ENCODE peak calls at places on chromosomes 11 and 22, in eight cellular contexts. J is fibroblast of the aortic adventitia, W is OCI-LY7, U is astrocyte of the cerebellum, B is BE2C, Z is fibroblast of lung, S is heart left ventricle, D is epithelial cell of esophagus. Y is an unnamed sample.

GRCh38 chr22:37267128-37267587 is 15.2 kb upstream of the CYTH4 start:
- DNase-seq in J (peak), W (peak), U (no peak), B (peak), Z (no peak), S (peak), D (no peak), Y (peak)

GRCh38 chr11:8253566-8253965 is 10.1 kb downstream of the LMO1 start:
- DNase-seq in J (no peak), W (no peak), U (no peak), B (no peak), Z (no peak), S (no peak), D (no peak), Y (no peak)

GRCh38 chr11:130261546-130261945 is 53.2 kb downstream of the ZBTB44 start:
- DNase-seq in J (no peak), W (no peak), U (no peak), B (no peak), Z (no peak), S (no peak), D (no peak), Y (no peak)

GRCh38 chr22:46092646-46093410 is 57.5 kb upstream of the PPARA start:
- DNase-seq in J (peak), W (no peak), U (no peak), B (no peak), Z (no peak), S (peak), D (no peak), Y (no peak)

GRCh38 chr22:50674606-50675552 is 2.3 kb downstream of the SHANK3 start:
- DNase-seq in J (no peak), W (no peak), U (no peak), B (peak), Z (no peak), S (no peak), D (peak), Y (no peak)

GRCh38 chr22:29313126-29314071 is 2.1 kb downstream of the RASL10A start:
- DNase-seq in J (peak), W (no peak), U (no peak), B (no peak), Z (peak), S (no peak), D (peak), Y (no peak)

GRCh38 chr11:59560290-59560701 is 49.0 kb downstream of the OR4D9 start:
- DNase-seq in J (peak), W (peak), U (peak), B (peak), Z (peak), S (no peak), D (peak), Y (peak)

GRCh38 chr11:96228472-96228871 is 114.5 kb downstream of the MAML2 start:
- DNase-seq in J (peak), W (no peak), U (peak), B (peak), Z (peak), S (peak), D (peak), Y (no peak)

GRCh38 chr11:61052182-61052972 is 49.9 kb upstream of the CD5 start:
- DNase-seq in J (no peak), W (no peak), U (no peak), B (no peak), Z (no peak), S (no peak), D (no peak), Y (no peak)

GRCh38 chr11:76652989-76653673 is 17.4 kb downstream of the LRRC32 start:
- DNase-seq in J (no peak), W (no peak), U (no peak), B (no peak), Z (no peak), S (peak), D (no peak), Y (no peak)

GRCh38 chr11:122737951-122738693 is 82.6 kb downstream of the UBASH3B start:
- DNase-seq in J (no peak), W (no peak), U (no peak), B (no peak), Z (peak), S (no peak), D (no peak), Y (no peak)

GRCh38 chr11:73259406-73260126 is 12.6 kb upstream of the P2RY6 start:
- DNase-seq in J (no peak), W (no peak), U (no peak), B (no peak), Z (no peak), S (no peak), D (no peak), Y (no peak)

GRCh38 chr11:88552377-88553029 is 215.0 kb upstream of the CTSC start:
- DNase-seq in J (peak), W (peak), U (no peak), B (peak), Z (peak), S (no peak), D (peak), Y (peak)

GRCh38 chr11:123202155-123202714 is 7.2 kb upstream of the CLMP start:
- DNase-seq in J (peak), W (no peak), U (no peak), B (no peak), Z (peak), S (peak), D (no peak), Y (no peak)

GRCh38 chr11:61158691-61159381 is 2.4 kb downstream of the VPS37C start:
- DNase-seq in J (peak), W (no peak), U (peak), B (no peak), Z (peak), S (no peak), D (peak), Y (peak)

GRCh38 chr11:70085815-70086769 is 8.0 kb downstream of the ANO1 start:
- DNase-seq in J (no peak), W (no peak), U (no peak), B (no peak), Z (no peak), S (peak), D (no peak), Y (no peak)

GRCh38 chr22:44047891-44048301 is 23.8 kb downstream of the PARVB start:
- DNase-seq in J (no peak), W (no peak), U (no peak), B (no peak), Z (no peak), S (no peak), D (no peak), Y (peak)

GRCh38 chr11:32428665-32429293 is 6.6 kb downstream of the WT1 start:
- DNase-seq in J (no peak), W (no peak), U (no peak), B (no peak), Z (no peak), S (no peak), D (no peak), Y (no peak)

GRCh38 chr11:79437981-79438630 is 2.7 kb downstream of the TENM4 start:
- DNase-seq in J (peak), W (no peak), U (no peak), B (peak), Z (peak), S (peak), D (peak), Y (no peak)

GRCh38 chr11:79439893-79440450 is 858 bp downstream of the TENM4 start:
- DNase-seq in J (no peak), W (no peak), U (no peak), B (peak), Z (no peak), S (peak), D (peak), Y (no peak)

GRCh38 chr11:79440451-79441158 is at the start of gene TENM4:
- DNase-seq in J (peak), W (no peak), U (peak), B (peak), Z (peak), S (peak), D (peak), Y (peak)

GRCh38 chr11:79438631-79439429 is 2.0 kb downstream of the TENM4 start:
- DNase-seq in J (peak), W (no peak), U (no peak), B (peak), Z (peak), S (peak), D (peak), Y (no peak)

DNA sequence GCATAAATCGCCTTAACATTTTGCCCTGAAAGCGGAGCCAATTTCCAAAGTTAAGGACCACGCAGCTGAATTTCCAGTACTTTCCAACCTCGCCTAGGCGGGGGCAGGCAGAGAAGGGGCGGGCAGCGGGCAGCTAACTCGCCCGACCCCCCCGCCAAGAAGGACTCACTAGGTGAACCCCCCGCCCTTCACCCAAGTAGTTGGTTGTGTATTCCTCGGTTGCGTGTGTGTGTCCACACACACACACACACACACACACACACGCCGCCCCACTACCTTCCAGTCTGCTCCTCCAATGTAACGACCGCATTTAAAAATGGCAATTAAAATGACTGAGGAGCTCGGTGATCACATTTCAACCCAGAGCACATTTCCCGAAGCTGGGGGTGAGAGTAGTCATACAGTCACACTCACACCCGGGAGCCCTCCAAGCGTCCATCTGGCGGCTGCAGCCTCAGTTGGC is 1.4 kb downstream of the TENM4 start:
- DNase-seq in J (peak), W (no peak), U (no peak), B (no peak), Z (peak), S (peak), D (peak), Y (no peak)
- H3K4me3 ChIP-seq in J (peak), W (no peak), U (peak), B (peak), Z (peak), S (peak), D (peak), Y (no peak)

GRCh38 chr11:66845876-66846212 is 2.6 kb downstream of the RCE1 start:
- DNase-seq in J (no peak), W (no peak), U (no peak), B (peak), Z (no peak), S (no peak), D (no peak), Y (no peak)
- TF ChIP-seq CTCF in J (no peak), W (no peak), U (no peak), B (peak), Z (no peak), S (no peak), D (no peak), Y (no peak)

GRCh38 chr11:45149483-45150056 is 3.1 kb downstream of the PRDM11 start:
- DNase-seq in J (no peak), W (no peak), U (no peak), B (no peak), Z (no peak), S (no peak), D (no peak), Y (no peak)

GRCh38 chr11:45146072-45147016 is at the start of gene PRDM11:
- DNase-seq in J (peak), W (peak), U (peak), B (peak), Z (peak), S (peak), D (peak), Y (peak)

GRCh38 chr11:45147017-45147728 is 734 bp downstream of the PRDM11 start:
- DNase-seq in J (peak), W (peak), U (peak), B (peak), Z (peak), S (peak), D (peak), Y (peak)

GRCh38 chr11:45147871-45148270 is 1.4 kb downstream of the PRDM11 start:
- DNase-seq in J (no peak), W (no peak), U (no peak), B (no peak), Z (no peak), S (no peak), D (no peak), Y (no peak)

DNA sequence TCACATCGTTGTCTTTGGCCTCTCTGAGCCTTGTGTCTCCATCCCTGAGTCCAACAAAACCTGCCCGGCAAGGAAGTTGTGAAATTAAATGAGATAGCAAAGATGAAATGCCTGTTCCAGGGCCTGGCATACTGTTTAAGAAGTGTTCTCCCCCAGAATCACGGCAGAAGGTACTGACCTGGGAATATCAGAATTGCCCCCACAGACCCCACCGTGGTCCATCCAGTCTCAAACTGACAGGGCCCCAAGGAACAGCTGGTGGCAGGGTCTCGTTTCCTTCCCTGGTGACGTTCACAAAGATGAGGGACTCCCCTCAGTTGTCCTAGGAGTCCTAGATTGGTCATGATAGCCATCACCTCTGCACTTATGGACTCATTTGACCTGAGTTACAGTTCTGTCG is 1.8 kb downstream of the PRDM11 start:
- DNase-seq in J (no peak), W (no peak), U (no peak), B (no peak), Z (no peak), S (no peak), D (no peak), Y (no peak)
- H3K4me3 ChIP-seq in J (peak), W (peak), U (no peak), B (no peak), Z (no peak), S (peak), D (peak), Y (no peak)

GRCh38 chr11:884578-885070 is 26.0 kb downstream of the CHID1 start:
- DNase-seq in J (no peak), W (no peak), U (no peak), B (no peak), Z (no peak), S (no peak), D (no peak), Y (no peak)
- TF ChIP-seq CTCF in J (no peak), W (no peak), U (no peak), B (no peak), Z (no peak), S (no peak), D (no peak), Y (no peak)

GRCh38 chr22:33575041-33575440 is 345.2 kb downstream of the LARGE1 start:
- DNase-seq in J (no peak), W (no peak), U (no peak), B (no peak), Z (no peak), S (no peak), D (no peak), Y (no peak)
- H3K4me3 ChIP-seq in J (no peak), W (no peak), U (no peak), B (no peak), Z (no peak), S (no peak), D (no peak), Y (no peak)

DNA sequence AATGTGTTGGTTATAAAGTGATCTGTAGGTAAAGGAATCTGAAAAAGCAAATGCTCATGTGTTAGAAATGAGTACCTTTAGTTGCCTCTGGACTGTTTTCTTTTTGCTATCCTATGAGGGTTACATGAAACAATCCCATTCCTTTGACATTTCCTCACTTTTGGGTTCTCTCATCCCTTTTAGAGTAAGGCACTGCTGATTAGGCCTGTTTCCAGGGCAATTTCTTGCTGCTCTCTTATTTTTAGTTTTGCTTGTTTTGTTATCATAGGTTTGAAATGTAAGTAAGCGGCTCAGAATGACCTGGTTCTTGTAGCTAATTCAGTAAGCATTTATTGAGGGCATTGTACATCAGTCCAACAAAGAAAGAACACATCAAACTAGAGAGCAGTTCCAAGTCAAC is 138.9 kb downstream of the DDX10 start:
- DNase-seq in J (peak), W (no peak), U (no peak), B (no peak), Z (no peak), S (no peak), D (no peak), Y (no peak)
- TF ChIP-seq CTCF in J (no peak), W (no peak), U (no peak), B (no peak), Z (no peak), S (no peak), D (no peak), Y (no peak)

Y was measured in GM12865.